ENCODE peak calls at places on chromosomes 2 and 18, in four cellular contexts. L is mesendoderm; R is CD4-positive, alpha-beta memory T cell; O is stromal cell of bone marrow. A is an unnamed sample.

GRCh38 chr18:11654736-11655604 is 34.1 kb upstream of the GNAL start:
- DNase-seq in R (no peak), L (peak), O (peak), A (peak)

GRCh38 chr18:39911716-39912115 is 2043.3 kb upstream of the PIK3C3 start:
- DNase-seq in O (no peak), L (no peak), R (no peak), A (no peak)

GRCh38 chr2:88765154-88765948 is 73.9 kb downstream of the RPIA start:
- DNase-seq in R (peak), L (peak), O (no peak), A (peak)

GRCh38 chr2:35731674-35732073 is 623.9 kb upstream of the CRIM1 start:
- DNase-seq in L (no peak), R (no peak), O (no peak), A (no peak)

GRCh38 chr2:95082479-95082878 is 39.1 kb downstream of the MRPS5 start:
- DNase-seq in O (no peak), L (no peak), R (no peak), A (no peak)

GRCh38 chr2:43273477-43273876 is 47.1 kb upstream of the ZFP36L2 start:
- DNase-seq in O (peak), R (no peak), L (no peak), A (no peak)

GRCh38 chr2:48209214-48209885 is 303.1 kb upstream of the FBXO11 start:
- DNase-seq in L (peak), R (no peak), O (no peak), A (no peak)

GRCh38 chr2:164145093-164145987 is 409.5 kb upstream of the FIGN start:
- DNase-seq in O (peak), L (no peak), R (no peak), A (no peak)

GRCh38 chr2:64781991-64782390 is 128.3 kb upstream of the SERTAD2 start:
- DNase-seq in O (no peak), R (no peak), L (no peak), A (no peak)

GRCh38 chr18:77206676-77207370 is 42.8 kb upstream of the GALR1 start:
- DNase-seq in O (peak), L (no peak), R (no peak), A (no peak)

GRCh38 chr2:86078801-86079545 is 26.7 kb downstream of the POLR1A start:
- DNase-seq in O (no peak), L (peak), R (no peak), A (peak)

GRCh38 chr18:46062781-46063180 is 9.3 kb downstream of the PSTPIP2 start:
- DNase-seq in O (no peak), R (no peak), L (peak), A (no peak)

GRCh38 chr2:18299423-18300212 is 260.8 kb downstream of the RDH14 start:
- DNase-seq in L (peak), R (no peak), O (peak), A (no peak)

GRCh38 chr2:122251153-122251552 is 495.7 kb downstream of the TSN start:
- DNase-seq in R (no peak), L (no peak), O (no peak), A (no peak)

GRCh38 chr2:17599617-17600016 is 59.1 kb downstream of the VSNL1 start:
- DNase-seq in L (no peak), R (no peak), O (no peak), A (no peak)

GRCh38 chr2:98822301-98823164 is 91.6 kb upstream of the MGAT4A start:
- DNase-seq in L (peak), R (peak), O (no peak), A (peak)

GRCh38 chr2:108633379-108633778 is 85.9 kb upstream of the RANBP2 start:
- DNase-seq in L (no peak), R (no peak), O (no peak), A (no peak)

GRCh38 chr2:169141713-169142352 is 72.5 kb downstream of the DHRS9 start:
- DNase-seq in L (peak), O (peak), R (peak), A (peak)

GRCh38 chr18:55455938-55456337 is 132.1 kb downstream of the TCF4 start:
- DNase-seq in O (no peak), R (no peak), L (no peak), A (no peak)

GRCh38 chr2:120771111-120771555 is 35.5 kb downstream of the GLI2 start:
- DNase-seq in R (no peak), L (no peak), O (no peak), A (no peak)

GRCh38 chr2:71521436-71521950 is 68.1 kb downstream of the DYSF start:
- DNase-seq in R (no peak), L (no peak), O (no peak), A (no peak)

GRCh38 chr18:74290831-74291770 is 662 bp downstream of the CYB5A start:
- DNase-seq in L (peak), O (no peak), R (no peak), A (no peak)

GRCh38 chr2:80238692-80239469 is 65.7 kb downstream of the LRRTM1 start:
- DNase-seq in R (no peak), O (peak), L (peak), A (peak)

GRCh38 chr2:5022056-5022455 is 670.1 kb upstream of the SOX11 start:
- DNase-seq in O (no peak), R (no peak), L (no peak), A (no peak)

GRCh38 chr2:96404446-96405373 is 69.1 kb downstream of the NCAPH start:
- DNase-seq in R (no peak), L (no peak), O (no peak), A (no peak)

GRCh38 chr18:38011446-38011845 is 445.8 kb upstream of the CELF4 start:
- DNase-seq in L (no peak), R (no peak), O (no peak), A (no peak)

GRCh38 chr2:180146541-180146940 is 139.4 kb upstream of the CWC22 start:
- DNase-seq in R (no peak), O (no peak), L (no peak), A (no peak)

GRCh38 chr2:79964966-79965365 is 339.6 kb downstream of the LRRTM1 start:
- DNase-seq in R (no peak), L (no peak), O (no peak), A (no peak)

GRCh38 chr18:69216390-69216789 is 184.3 kb upstream of the DOK6 start:
- DNase-seq in L (no peak), R (no peak), O (no peak), A (no peak)

GRCh38 chr2:127621981-127622431 is 23.9 kb upstream of the GPR17 start:
- DNase-seq in L (no peak), R (no peak), O (no peak), A (no peak)

GRCh38 chr2:160365691-160366367 is 127.8 kb downstream of the RBMS1 start:
- DNase-seq in R (no peak), L (no peak), O (no peak), A (no peak)

GRCh38 chr2:200314976-200315567 is 8.6 kb downstream of the SPATS2L start:
- DNase-seq in R (no peak), O (no peak), L (no peak), A (no peak)

GRCh38 chr2:230664128-230664527 is 48.5 kb upstream of the CAB39 start:
- DNase-seq in R (no peak), O (no peak), L (no peak), A (no peak)

GRCh38 chr2:28471214-28471613 is 24.6 kb upstream of the PLB1 start:
- DNase-seq in L (peak), R (no peak), O (no peak), A (no peak)